ENCODE peak calls at places on chromosomes 11 and 22, in six cellular contexts. Z, S, M, C, R and E are unnamed samples.

GRCh38 chr11:124900464-124900863 is 2.8 kb upstream of the ROBO4 start:
- DNase-seq in R (peak), M (peak), C (peak), S (no peak), Z (peak), E (peak)

GRCh38 chr22:38203090-38203810 is 1.5 kb downstream of the MAFF start:
- DNase-seq in M (no peak), S (peak), C (peak), Z (no peak), R (no peak), E (no peak)

GRCh38 chr22:31337178-31337577 is 9.0 kb downstream of the PATZ1 start:
- DNase-seq in Z (no peak), M (no peak), C (peak), R (no peak), S (peak), E (no peak)

GRCh38 chr11:36333468-36333867 is 37.4 kb downstream of the PRR5L start:
- DNase-seq in M (no peak), R (no peak), C (peak), Z (peak), S (no peak), E (no peak)

GRCh38 chr11:130050272-130050671 is 19.4 kb upstream of the APLP2 start:
- DNase-seq in R (no peak), Z (no peak), M (no peak), S (no peak), C (peak), E (no peak)

GRCh38 chr11:123707606-123708205 is 33.8 kb downstream of the ZNF202 start:
- DNase-seq in Z (peak), C (peak), S (peak), M (peak), R (peak), E (peak)

GRCh38 chr11:134638796-134639540 is 226.9 kb upstream of the B3GAT1 start:
- DNase-seq in Z (no peak), S (no peak), M (no peak), R (no peak), C (no peak), E (no peak)

GRCh38 chr11:117345039-117345438 is 17.4 kb downstream of the CEP164 start:
- DNase-seq in C (peak), M (no peak), S (no peak), R (no peak), Z (peak), E (no peak)

GRCh38 chr11:17790453-17790852 is 55.9 kb downstream of the KCNC1 start:
- DNase-seq in R (peak), C (peak), S (no peak), M (no peak), Z (no peak), E (no peak)

GRCh38 chr11:86593833-86594232 is 78.6 kb downstream of the ME3 start:
- DNase-seq in C (no peak), R (no peak), S (no peak), Z (no peak), M (no peak), E (no peak)

GRCh38 chr11:94543695-94544581 is at the start of gene FUT4:
- DNase-seq in M (peak), S (peak), C (peak), Z (peak), R (peak), E (peak)

GRCh38 chr11:35040221-35040942 is 98.6 kb upstream of the CD44 start:
- DNase-seq in M (peak), C (peak), S (no peak), Z (peak), R (no peak), E (no peak)

GRCh38 chr11:114366331-114367243 is 33.7 kb downstream of the C11orf71 start:
- DNase-seq in C (peak), Z (no peak), S (no peak), R (peak), M (no peak), E (peak)

GRCh38 chr11:3627291-3627690 is 14.5 kb downstream of the ART5 start:
- DNase-seq in M (no peak), S (no peak), Z (peak), C (peak), R (peak), E (peak)

GRCh38 chr11:7672960-7673723 is at the start of gene CYB5R2:
- DNase-seq in M (peak), S (peak), Z (no peak), C (peak), R (no peak), E (peak)